ENCODE peak calls at places on chromosome 1, in nine cellular contexts. M is AG08396; D is tibial nerve; U is stimulated activated CD4-positive, alpha-beta T cell treated with anti-CD3 and anti-CD28 coated beads, Interleukin-1b, Interleukin-23, amount 100 ng/mL, for 1 hour; Z is T-helper 2 cell; W is DMS 273 treated with DMSO at 0.1 percent for 48 hours; P is kidney; R is NCI-H510A treated with DMSO at 0.1 percent for 48 hours; N is LoVo. C is an unnamed sample.

GRCh38 chr1:154577346-154578057 is 9.9 kb downstream of the CHRNB2 start:
- DNase-seq in M (no peak), D (no peak), U (no peak), Z (no peak), W (no peak), P (no peak), R (no peak), N (no peak), C (no peak)

GRCh38 chr1:90114521-90115141 is 119.7 kb downstream of the ZNF326 start:
- DNase-seq in M (peak; percentile 21), D (peak; percentile 22), U (no peak), Z (no peak), W (peak; percentile 57), P (no peak), R (peak; percentile 91), N (peak; percentile 61), C (peak; percentile 39)

GRCh38 chr1:183454377-183454776 is 17.9 kb upstream of the SMG7 start:
- DNase-seq in M (no peak), D (no peak), U (no peak), Z (no peak), W (no peak), P (no peak), R (no peak), N (peak; percentile 70), C (peak; percentile 28)

GRCh38 chr1:55277377-55278130 is 62.4 kb upstream of the USP24 start:
- DNase-seq in M (peak; percentile 78), D (peak; percentile 90), U (peak; percentile 47), Z (peak; percentile 39), W (peak; percentile 42), P (peak; percentile 88), R (peak; percentile 82), N (peak; percentile 52), C (peak; percentile 74)

GRCh38 chr1:164967300-164967699 is 389.2 kb downstream of the LMX1A start:
- DNase-seq in M (no peak), D (no peak), U (no peak), Z (no peak), W (no peak), P (no peak), R (no peak), N (no peak), C (no peak)

GRCh38 chr1:108686609-108687313 is 5.3 kb upstream of the PRPF38B start:
- DNase-seq in M (peak; percentile 68), D (no peak), U (no peak), Z (no peak), W (peak; percentile 59), P (no peak), R (no peak), N (no peak), C (peak; percentile 28)

GRCh38 chr1:184025242-184025675 is 12.3 kb downstream of the COLGALT2 start:
- DNase-seq in M (peak; percentile 65), D (no peak), U (no peak), Z (no peak), W (peak; percentile 92), P (no peak), R (peak; percentile 25), N (no peak), C (no peak)

GRCh38 chr1:11495579-11495978 is 16.6 kb downstream of the DISP3 start:
- DNase-seq in M (no peak), D (no peak), U (no peak), Z (no peak), W (no peak), P (no peak), R (no peak), N (no peak), C (no peak)

GRCh38 chr1:61170328-61171238 is 88.2 kb downstream of the NFIA start:
- DNase-seq in M (no peak), D (no peak), U (no peak), Z (no peak), W (no peak), P (no peak), R (no peak), N (no peak), C (no peak)

GRCh38 chr1:85200367-85200869 is 398 bp downstream of the SYDE2 start:
- DNase-seq in M (no peak), D (no peak), U (no peak), Z (peak; percentile 17), W (peak; percentile 7), P (no peak), R (peak; percentile 59), N (peak; percentile 28), C (peak; percentile 35)

GRCh38 chr1:226738421-226738994 is 574 bp downstream of the ITPKB start:
- DNase-seq in M (peak; percentile 43), D (no peak), U (no peak), Z (peak; percentile 35), W (no peak), P (peak; percentile 80), R (peak; percentile 64), N (peak; percentile 32), C (peak; percentile 59)

GRCh38 chr1:100053119-100053518 is 79.6 kb downstream of the SASS6 start:
- DNase-seq in M (no peak), D (no peak), U (no peak), Z (no peak), W (no peak), P (no peak), R (no peak), N (no peak), C (no peak)